ENCODE peak calls at places on chromosomes 4 and X, in five cellular contexts. L is aorta, R is psoas muscle, X is BJ, B is pancreas. G is an unnamed sample.

GRCh38 chr4:128068927-128069326 is 7.8 kb downstream of the LARP1B start:
- DNase-seq in L (no peak), R (no peak), X (no peak), B (no peak), G (no peak)

GRCh38 chrX:22300130-22300529 is 27.4 kb downstream of the CBLL2 start:
- DNase-seq in L (no peak), R (peak; percentile 16), X (peak; percentile 19), B (no peak), G (no peak)

GRCh38 chrX:18377802-18378201 is 23.3 kb upstream of the SCML2 start:
- DNase-seq in L (no peak), R (no peak), X (no peak), B (no peak), G (peak; percentile 41)

GRCh38 chr4:112752061-112752460 is 115.1 kb downstream of the LARP7 start:
- DNase-seq in L (no peak), R (no peak), X (no peak), B (no peak), G (no peak)

GRCh38 chr4:87567191-87567590 is 38.0 kb upstream of the SPARCL1 start:
- DNase-seq in L (no peak), R (no peak), X (no peak), B (no peak), G (no peak)

GRCh38 chr4:76960014-76960413 is 10.5 kb downstream of the SEPTIN11 start:
- DNase-seq in L (no peak), R (no peak), X (no peak), B (no peak), G (no peak)

GRCh38 chr4:52555356-52555716 is 103.8 kb downstream of the USP46 start:
- DNase-seq in L (no peak), R (no peak), X (no peak), B (no peak), G (no peak)

GRCh38 chr4:75289843-75290616 is 224.2 kb downstream of the RCHY1 start:
- DNase-seq in L (no peak), R (no peak), X (no peak), B (no peak), G (no peak)

GRCh38 chr4:110348711-110349383 is 127.1 kb upstream of the ENPEP start:
- DNase-seq in L (no peak), R (no peak), X (no peak), B (no peak), G (no peak)

GRCh38 chr4:119550857-119551532 is 77.6 kb downstream of the PDE5A start:
- DNase-seq in L (no peak), R (no peak), X (no peak), B (no peak), G (no peak)

GRCh38 chrX:119887721-119888425 is 7.8 kb upstream of the AKAP14 start:
- DNase-seq in L (peak; percentile 68), R (peak; percentile 60), X (no peak), B (peak; percentile 66), G (peak; percentile 80)

GRCh38 chr4:76199664-76200211 is 13.9 kb downstream of the SCARB2 start:
- DNase-seq in L (no peak), R (no peak), X (no peak), B (peak; percentile 39), G (peak; percentile 74)

GRCh38 chr4:95984081-95984480 is 144.2 kb downstream of the PDHA2 start:
- DNase-seq in L (no peak), R (no peak), X (no peak), B (no peak), G (no peak)

GRCh38 chr4:137961051-137961438 is 281.1 kb downstream of the SLC7A11 start:
- DNase-seq in L (peak; percentile 30), R (no peak), X (peak; percentile 35), B (no peak), G (no peak)

GRCh38 chr4:82677327-82677726 is 115.5 kb upstream of the TMEM150C start:
- DNase-seq in L (no peak), R (no peak), X (no peak), B (no peak), G (no peak)

GRCh38 chr4:11293866-11294265 is 134.8 kb downstream of the HS3ST1 start:
- DNase-seq in L (no peak), R (no peak), X (no peak), B (no peak), G (no peak)

GRCh38 chrX:48492293-48492910 is 16.4 kb upstream of the PORCN start:
- DNase-seq in L (no peak), R (no peak), X (no peak), B (no peak), G (no peak)

GRCh38 chr4:4859010-4859798 is at the start of gene MSX1:
- DNase-seq in L (peak; percentile 90), R (peak; percentile 89), X (no peak), B (peak; percentile 86), G (peak; percentile 84)

GRCh38 chrX:43745938-43746721 is 90.0 kb downstream of the MAOA start:
- DNase-seq in L (no peak), R (no peak), X (no peak), B (no peak), G (no peak)

GRCh38 chr4:153001626-153002025 is 65.5 kb downstream of the FHDC1 start:
- DNase-seq in L (no peak), R (no peak), X (no peak), B (no peak), G (no peak)

GRCh38 chr4:19455850-19456602 is 795.7 kb upstream of the SLIT2 start:
- DNase-seq in L (no peak), R (no peak), X (no peak), B (no peak), G (no peak)

GRCh38 chr4:2797545-2798305 is 4.8 kb downstream of the SH3BP2 start:
- DNase-seq in L (no peak), R (peak; percentile 11), X (no peak), B (peak; percentile 74), G (peak; percentile 66)

GRCh38 chrX:65203545-65203944 is 227.3 kb upstream of the ZC4H2 start:
- DNase-seq in L (no peak), R (no peak), X (no peak), B (peak; percentile 9), G (peak; percentile 66)

GRCh38 chrX:40199704-40200103 is 101.9 kb upstream of the BCOR start:
- DNase-seq in L (no peak), R (no peak), X (no peak), B (no peak), G (no peak)

GRCh38 chrX:121479406-121479805 is 432.0 kb downstream of the GLUD2 start:
- DNase-seq in L (no peak), R (no peak), X (no peak), B (no peak), G (no peak)

DNA sequence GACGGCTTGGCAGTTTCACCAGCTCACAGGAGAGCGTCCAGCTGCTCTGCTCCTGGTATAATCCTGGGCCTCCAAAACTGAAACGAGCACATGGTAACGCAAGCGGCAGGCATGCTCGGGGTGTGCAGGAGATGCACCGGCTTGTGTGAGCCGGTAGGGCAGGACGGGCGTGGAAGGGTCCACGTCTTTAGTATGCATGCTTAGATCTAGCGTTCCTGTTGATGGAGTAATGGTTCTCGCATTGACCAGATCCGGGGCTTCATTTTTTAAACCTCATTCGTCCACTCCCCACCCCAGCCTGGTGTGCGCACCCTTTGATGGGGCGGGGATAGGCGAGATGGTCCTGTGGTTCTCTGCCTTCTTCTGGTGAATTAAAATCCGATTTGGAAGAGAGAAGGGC is 39.7 kb downstream of the FAM149A start:
- DNase-seq in L (peak; percentile 56), R (peak; percentile 24), X (no peak), B (no peak), G (peak; percentile 39)
- H3K4me3 ChIP-seq in L (peak overlapping the region; percentile 52), R (peak overlapping the region; percentile 71), X (peak overlapping the region; percentile 41), B (peak overlapping the region; percentile 31), G (no peak overlapping the region)

GRCh38 chr4:156998500-156999174 is 27.0 kb upstream of the PDGFC start:
- DNase-seq in L (no peak), R (no peak), X (no peak), B (no peak), G (no peak)
- H3K4me3 ChIP-seq in L (no peak overlapping the region), R (no peak overlapping the region), X (no peak overlapping the region), B (no peak overlapping the region), G (no peak overlapping the region)

DNA sequence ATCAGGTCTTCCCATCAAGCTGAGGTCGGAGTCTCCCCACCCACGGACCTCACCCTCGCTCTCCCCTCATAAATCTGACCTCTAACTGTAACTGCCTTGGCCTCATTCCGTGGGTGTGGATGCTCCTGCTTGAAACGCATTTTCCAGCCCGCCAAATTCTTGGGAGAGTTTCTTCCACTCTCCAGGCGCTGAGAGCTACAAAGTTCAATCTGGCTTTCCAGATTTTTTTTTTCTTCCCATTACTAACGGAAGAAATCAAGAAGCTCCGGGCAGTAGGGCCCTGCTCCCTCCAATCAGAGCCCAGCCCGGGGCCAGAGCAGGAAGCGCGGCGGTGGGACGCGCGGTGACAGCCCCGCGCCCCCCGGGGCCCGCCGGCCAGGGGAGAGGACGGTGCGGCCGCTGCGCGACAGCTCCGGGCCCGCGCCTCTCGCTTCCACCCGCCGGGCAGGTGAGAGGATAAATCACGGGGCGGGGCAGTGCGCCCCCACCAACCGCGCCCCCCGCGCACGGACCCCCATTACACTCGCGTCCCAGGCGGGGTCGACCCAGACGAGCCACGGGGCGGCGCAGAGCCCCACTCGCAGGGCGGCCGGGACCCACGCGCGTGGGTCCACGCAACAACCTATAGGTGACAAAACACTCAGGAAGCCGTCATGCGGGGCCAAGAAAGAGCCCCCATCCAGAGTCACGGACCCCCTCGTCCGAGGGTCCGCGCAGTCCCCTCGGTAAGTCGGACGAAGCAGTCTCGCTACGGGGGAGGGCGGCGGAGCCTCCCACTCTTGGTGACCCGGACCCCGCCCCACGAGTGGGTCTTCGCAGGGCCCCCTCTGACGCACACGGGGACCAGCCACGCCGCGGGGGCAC is 916 bp downstream of the AFAP1 start:
- DNase-seq in L (peak; percentile 63), R (peak; percentile 47), X (no peak), B (peak; percentile 46), G (peak; percentile 64)
- H3K4me3 ChIP-seq in L (peak overlapping the region; percentile 96), R (peak overlapping the region; percentile 74), X (peak overlapping the region; percentile 59), B (peak overlapping the region; percentile 87), G (peak overlapping the region; percentile 90)

GRCh38 chr4:94538229-94538628 is 86.5 kb downstream of the PDLIM5 start:
- DNase-seq in L (no peak), R (no peak), X (no peak), B (no peak), G (no peak)

GRCh38 chr4:94534401-94535312 is 82.9 kb downstream of the PDLIM5 start:
- DNase-seq in L (no peak), R (no peak), X (no peak), B (no peak), G (no peak)

GRCh38 chr4:94533405-94534223 is 81.9 kb downstream of the PDLIM5 start:
- DNase-seq in L (no peak), R (no peak), X (no peak), B (no peak), G (no peak)

GRCh38 chr4:94536049-94536448 is 84.3 kb downstream of the PDLIM5 start:
- DNase-seq in L (no peak), R (no peak), X (no peak), B (no peak), G (no peak)

DNA sequence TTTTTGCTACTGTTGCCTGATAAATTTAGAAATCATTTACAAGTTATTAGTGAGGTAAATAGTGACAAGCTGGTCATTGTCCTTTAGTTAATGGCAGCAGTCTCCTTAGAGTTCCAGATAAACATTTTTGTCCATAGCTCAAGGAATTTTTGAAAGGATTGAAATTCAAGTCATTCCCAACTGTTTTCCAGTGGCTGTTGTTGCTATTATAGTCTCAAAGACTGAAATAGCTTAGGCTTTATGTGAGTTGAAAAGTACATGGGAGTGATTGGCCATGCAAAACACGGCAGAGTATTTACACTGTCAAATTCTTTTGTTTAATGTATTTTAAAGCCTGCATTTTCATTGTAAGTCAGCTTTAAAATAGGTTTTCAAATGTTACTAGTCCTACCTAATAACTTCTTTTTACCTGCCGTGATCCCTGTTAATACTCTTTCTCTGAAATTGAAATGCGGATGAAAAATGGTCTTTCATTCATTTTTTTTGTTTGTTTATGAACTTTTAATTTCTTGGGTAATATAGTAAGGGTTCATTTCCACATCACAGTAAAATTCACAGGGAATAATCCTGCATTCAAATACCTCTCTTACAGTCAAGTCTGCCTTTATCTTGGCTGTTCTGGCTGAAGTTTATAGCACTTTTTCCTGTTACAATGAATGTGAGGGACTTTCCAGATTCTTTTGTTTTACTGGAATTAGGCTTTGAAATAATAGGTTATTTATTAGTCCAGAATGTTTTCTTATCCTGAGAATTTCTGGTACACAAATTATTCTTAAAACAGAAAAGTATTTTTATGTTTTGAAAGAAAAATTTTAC is 85.1 kb downstream of the PDLIM5 start:
- DNase-seq in L (no peak), R (no peak), X (no peak), B (no peak), G (no peak)
- H3K4me3 ChIP-seq in L (no peak overlapping the region), R (peak overlapping the region; percentile 6), X (no peak overlapping the region), B (no peak overlapping the region), G (no peak overlapping the region)

G was measured in mucosa of descending colon.